ENCODE peak calls at places on chromosomes 6 and 20, in seven cellular contexts. One of them, this sample, is unnamed.

GRCh38 chr6:152529364-152529763 is 107.8 kb downstream of the SYNE1 start:
- DNase-seq in neural progenitor cell: no peak
- DNase-seq in SK-N-SH: no peak
- DNase-seq in IMR-90: peak; percentile 66
- DNase-seq in lower lobe of right lung: no peak
- DNase-seq in DND-41: no peak
- DNase-seq in adrenal gland: no peak
- DNase-seq in this sample: no peak

GRCh38 chr6:167930300-167930699 is 67.2 kb upstream of the KIF25 start:
- DNase-seq in neural progenitor cell: no peak
- DNase-seq in SK-N-SH: no peak
- DNase-seq in IMR-90: peak; percentile 53
- DNase-seq in lower lobe of right lung: no peak
- DNase-seq in DND-41: no peak
- DNase-seq in adrenal gland: peak; percentile 75
- DNase-seq in this sample: no peak

GRCh38 chr6:42088101-42088591 is 37.8 kb downstream of the TAF8 start:
- DNase-seq in neural progenitor cell: no peak
- DNase-seq in SK-N-SH: no peak
- DNase-seq in IMR-90: peak; percentile 54
- DNase-seq in lower lobe of right lung: no peak
- DNase-seq in DND-41: no peak
- DNase-seq in adrenal gland: no peak
- DNase-seq in this sample: no peak

GRCh38 chr6:115573866-115574265 is 486.8 kb downstream of the FRK start:
- DNase-seq in neural progenitor cell: no peak
- DNase-seq in SK-N-SH: no peak
- DNase-seq in IMR-90: peak; percentile 15
- DNase-seq in lower lobe of right lung: no peak
- DNase-seq in DND-41: no peak
- DNase-seq in adrenal gland: no peak
- DNase-seq in this sample: no peak

GRCh38 chr20:35603695-35604443 is 11.8 kb upstream of the SPAG4 start:
- DNase-seq in neural progenitor cell: no peak
- DNase-seq in SK-N-SH: no peak
- DNase-seq in IMR-90: no peak
- DNase-seq in lower lobe of right lung: no peak
- DNase-seq in DND-41: no peak
- DNase-seq in adrenal gland: no peak
- DNase-seq in this sample: no peak

GRCh38 chr6:110643175-110643574 is 166.8 kb upstream of the SLC22A16 start:
- DNase-seq in neural progenitor cell: no peak
- DNase-seq in SK-N-SH: no peak
- DNase-seq in IMR-90: peak; percentile 55
- DNase-seq in lower lobe of right lung: no peak
- DNase-seq in DND-41: no peak
- DNase-seq in adrenal gland: no peak
- DNase-seq in this sample: no peak

GRCh38 chr20:24034820-24035219 is 46.2 kb upstream of the GGTLC1 start:
- DNase-seq in neural progenitor cell: no peak
- DNase-seq in SK-N-SH: no peak
- DNase-seq in IMR-90: no peak
- DNase-seq in lower lobe of right lung: no peak
- DNase-seq in DND-41: no peak
- DNase-seq in adrenal gland: no peak
- DNase-seq in this sample: no peak

GRCh38 chr6:70763754-70764153 is 96.1 kb downstream of the SMAP1 start:
- DNase-seq in neural progenitor cell: no peak
- DNase-seq in SK-N-SH: no peak
- DNase-seq in IMR-90: peak; percentile 18
- DNase-seq in lower lobe of right lung: no peak
- DNase-seq in DND-41: no peak
- DNase-seq in adrenal gland: no peak
- DNase-seq in this sample: no peak

GRCh38 chr20:24146231-24146634 is 157.7 kb upstream of the GGTLC1 start:
- DNase-seq in neural progenitor cell: no peak
- DNase-seq in SK-N-SH: no peak
- DNase-seq in IMR-90: no peak
- DNase-seq in lower lobe of right lung: no peak
- DNase-seq in DND-41: no peak
- DNase-seq in adrenal gland: no peak
- DNase-seq in this sample: no peak

GRCh38 chr20:61759286-61760065 is 306.2 kb downstream of the TAF4 start:
- DNase-seq in neural progenitor cell: no peak
- DNase-seq in SK-N-SH: no peak
- DNase-seq in IMR-90: no peak
- DNase-seq in lower lobe of right lung: peak; percentile 18
- DNase-seq in DND-41: no peak
- DNase-seq in adrenal gland: no peak
- DNase-seq in this sample: no peak

GRCh38 chr6:97068211-97068610 is 143.7 kb downstream of the KLHL32 start:
- DNase-seq in neural progenitor cell: peak; percentile 30
- DNase-seq in SK-N-SH: peak; percentile 22
- DNase-seq in IMR-90: peak; percentile 49
- DNase-seq in lower lobe of right lung: no peak
- DNase-seq in DND-41: no peak
- DNase-seq in adrenal gland: peak; percentile 14
- DNase-seq in this sample: no peak

GRCh38 chr6:63565727-63566625 is 6.3 kb upstream of the LOC128125822 start:
- DNase-seq in neural progenitor cell: no peak
- DNase-seq in SK-N-SH: no peak
- DNase-seq in IMR-90: peak; percentile 75
- DNase-seq in lower lobe of right lung: no peak
- DNase-seq in DND-41: no peak
- DNase-seq in adrenal gland: no peak
- DNase-seq in this sample: no peak

GRCh38 chr20:42749548-42749947 is 440.2 kb downstream of the PTPRT start:
- DNase-seq in neural progenitor cell: no peak
- DNase-seq in SK-N-SH: no peak
- DNase-seq in IMR-90: no peak
- DNase-seq in lower lobe of right lung: no peak
- DNase-seq in DND-41: no peak
- DNase-seq in adrenal gland: no peak
- DNase-seq in this sample: no peak

GRCh38 chr6:95576621-95577316 is 566 bp upstream of the MANEA start:
- DNase-seq in neural progenitor cell: no peak
- DNase-seq in SK-N-SH: no peak
- DNase-seq in IMR-90: peak; percentile 6
- DNase-seq in lower lobe of right lung: no peak
- DNase-seq in DND-41: no peak
- DNase-seq in adrenal gland: no peak
- DNase-seq in this sample: no peak

GRCh38 chr6:165726915-165727314 is 63.9 kb upstream of the PDE10A start:
- DNase-seq in neural progenitor cell: peak; percentile 16
- DNase-seq in SK-N-SH: no peak
- DNase-seq in IMR-90: no peak
- DNase-seq in lower lobe of right lung: no peak
- DNase-seq in DND-41: no peak
- DNase-seq in adrenal gland: no peak
- DNase-seq in this sample: no peak

GRCh38 chr6:93676506-93676905 is 257.1 kb upstream of the EPHA7 start:
- DNase-seq in neural progenitor cell: no peak
- DNase-seq in SK-N-SH: no peak
- DNase-seq in IMR-90: no peak
- DNase-seq in lower lobe of right lung: no peak
- DNase-seq in DND-41: no peak
- DNase-seq in adrenal gland: no peak
- DNase-seq in this sample: no peak

GRCh38 chr6:34486106-34486740 is 20.3 kb downstream of the PACSIN1 start:
- DNase-seq in neural progenitor cell: no peak
- DNase-seq in SK-N-SH: peak; percentile 9
- DNase-seq in IMR-90: no peak
- DNase-seq in lower lobe of right lung: no peak
- DNase-seq in DND-41: no peak
- DNase-seq in adrenal gland: no peak
- DNase-seq in this sample: no peak

GRCh38 chr20:9440891-9441290 is 73.5 kb upstream of the LAMP5 start:
- DNase-seq in neural progenitor cell: no peak
- DNase-seq in SK-N-SH: no peak
- DNase-seq in IMR-90: peak; percentile 17
- DNase-seq in lower lobe of right lung: no peak
- DNase-seq in DND-41: no peak
- DNase-seq in adrenal gland: no peak
- DNase-seq in this sample: no peak

GRCh38 chr6:16228709-16229665 is 9.4 kb upstream of the GMPR start:
- DNase-seq in neural progenitor cell: no peak
- DNase-seq in SK-N-SH: no peak
- DNase-seq in IMR-90: no peak
- DNase-seq in lower lobe of right lung: no peak
- DNase-seq in DND-41: no peak
- DNase-seq in adrenal gland: peak; percentile 40
- DNase-seq in this sample: no peak

GRCh38 chr6:79070206-79070825 is 7.7 kb downstream of the PHIP start:
- DNase-seq in neural progenitor cell: no peak
- DNase-seq in SK-N-SH: no peak
- DNase-seq in IMR-90: peak; percentile 26
- DNase-seq in lower lobe of right lung: no peak
- DNase-seq in DND-41: no peak
- DNase-seq in adrenal gland: no peak
- DNase-seq in this sample: no peak

GRCh38 chr20:44033344-44033743 is 118.7 kb downstream of the TOX2 start:
- DNase-seq in neural progenitor cell: no peak
- DNase-seq in SK-N-SH: peak; percentile 38
- DNase-seq in IMR-90: peak; percentile 21
- DNase-seq in lower lobe of right lung: no peak
- DNase-seq in DND-41: peak; percentile 64
- DNase-seq in adrenal gland: no peak
- DNase-seq in this sample: no peak

DNA sequence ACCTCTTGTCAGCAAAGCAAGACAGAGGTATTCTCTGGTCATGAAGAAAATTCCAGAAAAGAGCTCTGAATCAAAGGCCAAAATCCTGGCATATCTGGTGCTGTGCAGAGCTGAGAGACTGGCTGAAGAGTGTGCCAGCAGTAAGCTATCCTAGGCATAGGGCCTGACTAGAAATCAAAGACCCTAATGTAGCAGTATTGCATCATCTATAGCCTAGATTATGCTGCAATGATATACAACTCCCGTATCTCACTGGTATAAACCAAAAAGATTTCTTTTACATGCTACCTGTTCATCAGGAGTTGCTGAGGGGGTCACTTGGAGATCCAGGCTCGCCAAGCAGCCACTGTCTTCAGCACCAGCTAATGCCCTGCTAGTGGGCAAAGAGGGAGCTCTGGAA is 30.9 kb upstream of the TRIM39 start:
- DNase-seq in neural progenitor cell: no peak
- DNase-seq in SK-N-SH: no peak
- DNase-seq in IMR-90: no peak
- DNase-seq in lower lobe of right lung: no peak
- DNase-seq in DND-41: no peak
- DNase-seq in adrenal gland: no peak
- DNase-seq in this sample: no peak
- H3K9me3 ChIP-seq in neural progenitor cell: peaks cover 17% of the 10 kb centered on the region
- H3K9me3 ChIP-seq in SK-N-SH: no peaks in the 10 kb centered on the region
- H3K9me3 ChIP-seq in IMR-90: no peaks in the 10 kb centered on the region
- H3K9me3 ChIP-seq in lower lobe of right lung: no peaks in the 10 kb centered on the region
- H3K9me3 ChIP-seq in DND-41: no peaks in the 10 kb centered on the region
- H3K9me3 ChIP-seq in adrenal gland: no peaks in the 10 kb centered on the region
- H3K9me3 ChIP-seq in this sample: no peaks in the 10 kb centered on the region

DNA sequence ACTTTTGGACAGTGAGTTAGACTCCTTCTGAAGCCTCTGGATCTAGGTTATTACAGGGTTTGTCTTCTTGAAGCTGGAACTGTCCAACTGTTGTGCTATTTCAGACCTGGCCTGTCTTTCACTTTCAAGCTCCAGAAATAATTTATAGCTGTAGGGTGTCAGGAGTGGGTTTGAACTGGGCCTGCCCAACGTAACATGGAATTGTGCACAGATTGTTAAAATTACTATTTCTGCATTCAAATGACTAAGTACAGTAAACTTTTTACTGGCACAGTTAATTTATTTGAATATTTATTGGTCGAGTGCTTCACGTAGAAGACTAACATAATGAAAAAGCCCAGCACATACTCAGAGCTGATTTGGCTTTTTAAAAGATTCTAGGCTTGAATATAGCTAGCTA is 74.3 kb downstream of the ARID1B start:
- DNase-seq in neural progenitor cell: no peak
- DNase-seq in SK-N-SH: no peak
- DNase-seq in IMR-90: no peak
- DNase-seq in lower lobe of right lung: no peak
- DNase-seq in DND-41: no peak
- DNase-seq in adrenal gland: no peak
- DNase-seq in this sample: no peak
- H3K4me3 ChIP-seq in neural progenitor cell: no peak overlapping the region
- H3K4me3 ChIP-seq in SK-N-SH: no peak overlapping the region
- H3K4me3 ChIP-seq in IMR-90: no peak overlapping the region
- H3K4me3 ChIP-seq in lower lobe of right lung: no peak overlapping the region
- H3K4me3 ChIP-seq in DND-41: no peak overlapping the region
- H3K4me3 ChIP-seq in adrenal gland: no peak overlapping the region
- H3K4me3 ChIP-seq in this sample: no peak overlapping the region

DNA sequence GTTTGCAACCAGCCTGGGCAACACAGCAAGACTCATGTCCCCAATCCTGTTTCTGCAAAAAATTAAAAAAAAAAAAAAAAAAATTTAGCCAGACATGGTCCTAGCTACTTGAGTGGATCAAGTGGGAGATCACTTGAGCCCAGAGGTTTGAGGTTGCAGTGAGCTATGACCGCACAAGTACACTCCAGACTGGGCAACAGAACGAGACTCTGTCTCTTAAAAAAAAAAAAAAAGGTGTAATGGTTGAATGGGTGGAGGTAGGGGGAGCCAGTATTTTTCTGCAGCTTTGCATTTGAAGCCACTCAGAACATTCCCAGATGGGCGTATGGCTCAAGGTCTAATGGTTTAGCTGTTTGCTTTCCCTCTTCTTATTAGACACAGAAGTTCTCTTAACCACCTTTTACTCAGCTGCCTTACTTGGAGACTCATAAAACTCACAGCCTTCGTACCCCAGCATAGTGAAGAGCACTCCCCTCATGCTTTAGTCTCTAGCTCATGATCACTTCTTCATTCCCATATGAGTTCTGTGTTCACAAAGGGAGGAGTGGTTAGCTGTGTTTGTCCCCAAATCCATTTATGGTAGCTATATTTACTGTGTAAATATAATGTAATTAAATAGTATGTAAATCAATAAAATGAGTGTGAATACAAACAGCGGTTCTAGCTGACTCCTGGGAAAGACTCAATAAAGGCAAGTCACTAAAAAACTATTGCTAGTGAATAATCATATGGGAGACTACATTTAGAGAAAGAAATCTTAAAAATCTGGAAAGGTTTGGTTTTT is 9.0 kb downstream of the FKBP1A start:
- DNase-seq in neural progenitor cell: no peak
- DNase-seq in SK-N-SH: no peak
- DNase-seq in IMR-90: no peak
- DNase-seq in lower lobe of right lung: no peak
- DNase-seq in DND-41: no peak
- DNase-seq in adrenal gland: no peak
- DNase-seq in this sample: no peak
- H3K4me1 ChIP-seq in neural progenitor cell: peaks cover 5% of the 10 kb centered on the region
- H3K4me1 ChIP-seq in SK-N-SH: peaks cover 8% of the 10 kb centered on the region
- H3K4me1 ChIP-seq in IMR-90: peaks cover 26% of the 10 kb centered on the region
- H3K4me1 ChIP-seq in lower lobe of right lung: peaks cover 98% of the 10 kb centered on the region
- H3K4me1 ChIP-seq in DND-41: peaks cover 10% of the 10 kb centered on the region
- H3K4me1 ChIP-seq in adrenal gland: peaks cover 19% of the 10 kb centered on the region
- H3K4me1 ChIP-seq in this sample: peaks cover 21% of the 10 kb centered on the region

DNA sequence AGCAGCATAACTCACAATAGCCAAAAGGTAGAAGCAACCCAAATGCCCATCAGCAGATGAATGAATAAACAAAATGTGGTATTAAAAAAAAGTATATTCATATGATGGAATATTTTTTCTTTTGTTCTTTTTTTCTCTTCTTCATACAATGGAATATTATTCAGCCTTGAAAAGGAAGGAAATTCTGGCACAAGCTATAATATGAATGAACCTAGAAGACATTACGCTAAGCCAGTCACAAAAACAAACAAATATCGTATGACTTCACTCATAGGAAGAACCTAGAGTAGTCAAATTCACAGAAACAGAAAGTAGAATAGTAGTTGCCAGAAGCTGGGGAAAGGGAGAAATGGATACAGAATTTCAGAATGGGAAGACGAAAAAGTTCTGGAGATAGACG is 63.7 kb downstream of the RBL1 start:
- DNase-seq in neural progenitor cell: no peak
- DNase-seq in SK-N-SH: no peak
- DNase-seq in IMR-90: no peak
- DNase-seq in lower lobe of right lung: no peak
- DNase-seq in DND-41: no peak
- DNase-seq in adrenal gland: no peak
- DNase-seq in this sample: no peak
- H3K9me3 ChIP-seq in neural progenitor cell: no peaks in the 10 kb centered on the region
- H3K9me3 ChIP-seq in SK-N-SH: no peaks in the 10 kb centered on the region
- H3K9me3 ChIP-seq in IMR-90: no peaks in the 10 kb centered on the region
- H3K9me3 ChIP-seq in lower lobe of right lung: peaks cover 4% of the 10 kb centered on the region
- H3K9me3 ChIP-seq in DND-41: no peaks in the 10 kb centered on the region
- H3K9me3 ChIP-seq in adrenal gland: no peaks in the 10 kb centered on the region
- H3K9me3 ChIP-seq in this sample: no peaks in the 10 kb centered on the region